ENCODE peak calls at places on chromosomes 5 and 9, in ten cellular contexts. One of them, this sample, is unnamed. For H3K9me3, the result is how much of the 10 kb centered on the place peaks cover.

GRCh38 chr9:129889936-129890717 is 54.9 kb downstream of the USP20 start:
- DNase-seq in esophagus squamous epithelium: no peak
- DNase-seq in NT2/D1: peak
- DNase-seq in effector memory CD4-positive, alpha-beta T cell: no peak
- DNase-seq in CD4-positive, CD25-positive, alpha-beta regulatory T cell: peak
- DNase-seq in mucosa of descending colon: peak
- DNase-seq in suprapubic skin: no peak
- DNase-seq in SJSA1: no peak
- DNase-seq in CD8-positive, alpha-beta T cell: peak
- DNase-seq in heart right ventricle: no peak
- DNase-seq in this sample: no peak

GRCh38 chr5:85049020-85049419 is 664.3 kb upstream of the EDIL3 start:
- DNase-seq in esophagus squamous epithelium: no peak
- DNase-seq in NT2/D1: no peak
- DNase-seq in effector memory CD4-positive, alpha-beta T cell: no peak
- DNase-seq in CD4-positive, CD25-positive, alpha-beta regulatory T cell: no peak
- DNase-seq in mucosa of descending colon: peak
- DNase-seq in suprapubic skin: no peak
- DNase-seq in SJSA1: peak
- DNase-seq in CD8-positive, alpha-beta T cell: no peak
- DNase-seq in heart right ventricle: no peak
- DNase-seq in this sample: no peak

GRCh38 chr5:59799668-59800374 is 93.7 kb downstream of the PDE4D start:
- DNase-seq in esophagus squamous epithelium: no peak
- DNase-seq in NT2/D1: no peak
- DNase-seq in effector memory CD4-positive, alpha-beta T cell: no peak
- DNase-seq in CD4-positive, CD25-positive, alpha-beta regulatory T cell: peak
- DNase-seq in mucosa of descending colon: peak
- DNase-seq in suprapubic skin: no peak
- DNase-seq in SJSA1: no peak
- DNase-seq in CD8-positive, alpha-beta T cell: peak
- DNase-seq in heart right ventricle: no peak
- DNase-seq in this sample: no peak

GRCh38 chr5:34959323-34959722 is 30.0 kb downstream of the DNAJC21 start:
- DNase-seq in esophagus squamous epithelium: no peak
- DNase-seq in NT2/D1: no peak
- DNase-seq in effector memory CD4-positive, alpha-beta T cell: no peak
- DNase-seq in CD4-positive, CD25-positive, alpha-beta regulatory T cell: no peak
- DNase-seq in mucosa of descending colon: no peak
- DNase-seq in suprapubic skin: no peak
- DNase-seq in SJSA1: no peak
- DNase-seq in CD8-positive, alpha-beta T cell: no peak
- DNase-seq in heart right ventricle: no peak
- DNase-seq in this sample: no peak

GRCh38 chr9:91131433-91131839 is 230.3 kb downstream of the AUH start:
- DNase-seq in esophagus squamous epithelium: no peak
- DNase-seq in NT2/D1: no peak
- DNase-seq in effector memory CD4-positive, alpha-beta T cell: no peak
- DNase-seq in CD4-positive, CD25-positive, alpha-beta regulatory T cell: no peak
- DNase-seq in mucosa of descending colon: peak
- DNase-seq in suprapubic skin: no peak
- DNase-seq in SJSA1: peak
- DNase-seq in CD8-positive, alpha-beta T cell: peak
- DNase-seq in heart right ventricle: no peak
- DNase-seq in this sample: no peak

GRCh38 chr9:108040783-108041182 is 551.2 kb upstream of the KLF4 start:
- DNase-seq in esophagus squamous epithelium: no peak
- DNase-seq in NT2/D1: no peak
- DNase-seq in effector memory CD4-positive, alpha-beta T cell: no peak
- DNase-seq in CD4-positive, CD25-positive, alpha-beta regulatory T cell: no peak
- DNase-seq in mucosa of descending colon: no peak
- DNase-seq in suprapubic skin: no peak
- DNase-seq in SJSA1: no peak
- DNase-seq in CD8-positive, alpha-beta T cell: no peak
- DNase-seq in heart right ventricle: no peak
- DNase-seq in this sample: no peak

GRCh38 chr9:93697352-93698139 is 121.2 kb downstream of the PHF2 start:
- DNase-seq in esophagus squamous epithelium: no peak
- DNase-seq in NT2/D1: no peak
- DNase-seq in effector memory CD4-positive, alpha-beta T cell: no peak
- DNase-seq in CD4-positive, CD25-positive, alpha-beta regulatory T cell: no peak
- DNase-seq in mucosa of descending colon: peak
- DNase-seq in suprapubic skin: no peak
- DNase-seq in SJSA1: no peak
- DNase-seq in CD8-positive, alpha-beta T cell: no peak
- DNase-seq in heart right ventricle: no peak
- DNase-seq in this sample: no peak

GRCh38 chr5:173396311-173396993 is 68.2 kb upstream of the STC2 start:
- DNase-seq in esophagus squamous epithelium: no peak
- DNase-seq in NT2/D1: peak
- DNase-seq in effector memory CD4-positive, alpha-beta T cell: no peak
- DNase-seq in CD4-positive, CD25-positive, alpha-beta regulatory T cell: no peak
- DNase-seq in mucosa of descending colon: no peak
- DNase-seq in suprapubic skin: no peak
- DNase-seq in SJSA1: no peak
- DNase-seq in CD8-positive, alpha-beta T cell: no peak
- DNase-seq in heart right ventricle: no peak
- DNase-seq in this sample: no peak

GRCh38 chr5:178113841-178114324 is 551 bp downstream of the N4BP3 start:
- DNase-seq in esophagus squamous epithelium: no peak
- DNase-seq in NT2/D1: no peak
- DNase-seq in effector memory CD4-positive, alpha-beta T cell: no peak
- DNase-seq in CD4-positive, CD25-positive, alpha-beta regulatory T cell: no peak
- DNase-seq in mucosa of descending colon: peak
- DNase-seq in suprapubic skin: no peak
- DNase-seq in SJSA1: peak
- DNase-seq in CD8-positive, alpha-beta T cell: peak
- DNase-seq in heart right ventricle: no peak
- DNase-seq in this sample: no peak

GRCh38 chr5:115467631-115468030 is 76.9 kb downstream of the FEM1C start:
- DNase-seq in esophagus squamous epithelium: no peak
- DNase-seq in NT2/D1: no peak
- DNase-seq in effector memory CD4-positive, alpha-beta T cell: no peak
- DNase-seq in CD4-positive, CD25-positive, alpha-beta regulatory T cell: no peak
- DNase-seq in mucosa of descending colon: no peak
- DNase-seq in suprapubic skin: no peak
- DNase-seq in SJSA1: no peak
- DNase-seq in CD8-positive, alpha-beta T cell: no peak
- DNase-seq in heart right ventricle: no peak
- DNase-seq in this sample: no peak

DNA sequence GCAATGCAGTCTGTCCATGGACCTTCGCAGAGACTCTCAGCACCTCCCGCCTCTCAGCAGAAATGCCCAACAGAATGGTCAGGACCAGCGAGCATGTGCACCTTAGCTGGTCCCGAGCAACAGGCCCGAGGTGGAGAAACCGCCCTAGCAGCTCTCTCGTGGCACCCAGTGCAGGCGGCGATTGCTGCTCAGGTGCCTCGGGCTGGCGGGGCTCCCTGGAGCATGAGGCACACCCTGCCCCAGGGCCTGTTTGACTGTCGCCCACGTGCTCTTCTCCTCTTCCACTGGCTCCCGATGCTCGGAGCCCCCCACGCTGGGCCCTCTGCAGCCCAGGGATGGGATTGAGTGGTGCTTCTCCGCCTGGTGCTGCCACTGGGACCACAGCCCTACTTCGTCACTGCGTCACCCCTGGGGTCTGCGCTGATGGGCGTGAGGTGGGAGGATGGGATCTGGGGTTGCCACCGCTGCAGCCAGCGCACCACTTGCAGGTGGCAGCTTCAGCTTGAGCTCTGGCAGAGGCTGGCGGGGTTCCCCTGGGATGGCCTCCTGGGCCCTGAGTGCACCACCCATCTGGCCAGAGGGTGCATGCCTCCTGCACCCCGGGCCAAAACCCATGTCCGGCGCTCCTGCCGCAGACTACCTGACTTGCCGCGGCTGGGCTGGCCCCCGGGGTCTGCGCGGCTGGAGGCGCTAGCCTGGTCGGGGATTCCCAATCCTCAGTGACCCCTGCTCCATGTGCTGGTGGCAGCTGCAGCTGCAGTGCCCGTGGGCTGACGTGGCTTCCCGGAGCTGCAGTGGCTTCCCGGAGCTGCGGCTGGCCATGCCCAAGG is 244.2 kb downstream of the FOXD4L6 start:
- DNase-seq in esophagus squamous epithelium: no peak
- DNase-seq in NT2/D1: no peak
- DNase-seq in effector memory CD4-positive, alpha-beta T cell: no peak
- DNase-seq in CD4-positive, CD25-positive, alpha-beta regulatory T cell: no peak
- DNase-seq in mucosa of descending colon: no peak
- DNase-seq in suprapubic skin: peak
- DNase-seq in SJSA1: peak
- DNase-seq in CD8-positive, alpha-beta T cell: no peak
- DNase-seq in heart right ventricle: no peak
- DNase-seq in this sample: no peak
- H3K9me3 ChIP-seq in esophagus squamous epithelium: under half
- H3K9me3 ChIP-seq in NT2/D1: under half
- H3K9me3 ChIP-seq in effector memory CD4-positive, alpha-beta T cell: under half
- H3K9me3 ChIP-seq in CD4-positive, CD25-positive, alpha-beta regulatory T cell: under half
- H3K9me3 ChIP-seq in mucosa of descending colon: half or more
- H3K9me3 ChIP-seq in suprapubic skin: half or more
- H3K9me3 ChIP-seq in SJSA1: under half
- H3K9me3 ChIP-seq in CD8-positive, alpha-beta T cell: under half
- H3K9me3 ChIP-seq in heart right ventricle: half or more
- H3K9me3 ChIP-seq in this sample: under half

GRCh38 chr9:33346564-33346963 is 55.8 kb downstream of the AQP7 start:
- DNase-seq in esophagus squamous epithelium: no peak
- DNase-seq in NT2/D1: no peak
- DNase-seq in effector memory CD4-positive, alpha-beta T cell: no peak
- DNase-seq in CD4-positive, CD25-positive, alpha-beta regulatory T cell: no peak
- DNase-seq in mucosa of descending colon: no peak
- DNase-seq in suprapubic skin: no peak
- DNase-seq in SJSA1: no peak
- DNase-seq in CD8-positive, alpha-beta T cell: no peak
- DNase-seq in heart right ventricle: no peak
- DNase-seq in this sample: no peak

GRCh38 chr9:33340186-33340585 is 49.9 kb downstream of the NFX1 start:
- DNase-seq in esophagus squamous epithelium: no peak
- DNase-seq in NT2/D1: no peak
- DNase-seq in effector memory CD4-positive, alpha-beta T cell: no peak
- DNase-seq in CD4-positive, CD25-positive, alpha-beta regulatory T cell: no peak
- DNase-seq in mucosa of descending colon: no peak
- DNase-seq in suprapubic skin: no peak
- DNase-seq in SJSA1: no peak
- DNase-seq in CD8-positive, alpha-beta T cell: no peak
- DNase-seq in heart right ventricle: no peak
- DNase-seq in this sample: no peak

GRCh38 chr9:33344145-33344544 is 53.8 kb downstream of the NFX1 start:
- DNase-seq in esophagus squamous epithelium: no peak
- DNase-seq in NT2/D1: no peak
- DNase-seq in effector memory CD4-positive, alpha-beta T cell: no peak
- DNase-seq in CD4-positive, CD25-positive, alpha-beta regulatory T cell: no peak
- DNase-seq in mucosa of descending colon: no peak
- DNase-seq in suprapubic skin: no peak
- DNase-seq in SJSA1: no peak
- DNase-seq in CD8-positive, alpha-beta T cell: no peak
- DNase-seq in heart right ventricle: no peak
- DNase-seq in this sample: no peak

DNA sequence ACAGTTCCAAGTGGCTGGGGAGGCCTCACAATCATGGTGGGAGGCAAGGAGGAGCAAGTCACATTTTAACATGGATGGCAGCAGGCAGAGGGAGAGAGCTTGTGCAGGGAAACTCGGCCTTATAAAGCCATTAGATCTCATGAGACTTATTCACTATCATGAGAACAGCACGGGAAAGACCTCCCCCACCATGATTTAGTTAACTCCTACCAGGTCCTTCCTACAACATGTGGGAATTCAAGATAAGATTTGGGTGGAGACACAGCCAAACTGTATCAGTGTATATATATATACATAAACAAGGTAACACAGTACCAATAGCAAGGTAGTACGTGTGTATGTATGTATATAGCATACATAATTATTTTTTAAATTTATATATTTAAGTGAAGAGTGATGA is 50.9 kb downstream of the NFX1 start:
- DNase-seq in esophagus squamous epithelium: no peak
- DNase-seq in NT2/D1: no peak
- DNase-seq in effector memory CD4-positive, alpha-beta T cell: no peak
- DNase-seq in CD4-positive, CD25-positive, alpha-beta regulatory T cell: no peak
- DNase-seq in mucosa of descending colon: no peak
- DNase-seq in suprapubic skin: no peak
- DNase-seq in SJSA1: no peak
- DNase-seq in CD8-positive, alpha-beta T cell: no peak
- DNase-seq in heart right ventricle: no peak
- DNase-seq in this sample: no peak
- H3K9me3 ChIP-seq in esophagus squamous epithelium: under half
- H3K9me3 ChIP-seq in NT2/D1: under half
- H3K9me3 ChIP-seq in effector memory CD4-positive, alpha-beta T cell: under half
- H3K9me3 ChIP-seq in CD4-positive, CD25-positive, alpha-beta regulatory T cell: under half
- H3K9me3 ChIP-seq in mucosa of descending colon: under half
- H3K9me3 ChIP-seq in suprapubic skin: under half
- H3K9me3 ChIP-seq in SJSA1: under half
- H3K9me3 ChIP-seq in CD8-positive, alpha-beta T cell: under half
- H3K9me3 ChIP-seq in heart right ventricle: under half
- H3K9me3 ChIP-seq in this sample: under half

DNA sequence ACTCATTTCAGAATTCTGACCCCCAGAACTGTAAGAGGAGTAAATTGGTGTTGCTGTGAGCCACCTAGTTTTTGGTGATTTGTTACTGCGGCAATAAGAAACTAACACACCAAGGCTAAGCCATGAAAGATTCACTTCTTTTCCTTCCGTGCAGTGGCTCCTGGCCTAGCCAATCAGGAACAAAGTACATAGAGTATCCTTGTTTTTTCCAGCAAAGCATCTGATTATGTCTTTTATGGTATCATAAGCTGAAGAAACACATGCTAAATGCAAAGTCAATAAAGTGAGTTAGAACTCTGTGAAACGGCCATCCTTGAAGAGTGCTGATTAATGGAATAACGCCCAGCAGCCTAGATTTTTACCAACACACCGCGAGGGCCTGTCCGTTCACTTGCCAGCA is 11.4 kb downstream of the RNF130 start:
- DNase-seq in esophagus squamous epithelium: no peak
- DNase-seq in NT2/D1: no peak
- DNase-seq in effector memory CD4-positive, alpha-beta T cell: no peak
- DNase-seq in CD4-positive, CD25-positive, alpha-beta regulatory T cell: no peak
- DNase-seq in mucosa of descending colon: no peak
- DNase-seq in suprapubic skin: no peak
- DNase-seq in SJSA1: no peak
- DNase-seq in CD8-positive, alpha-beta T cell: no peak
- DNase-seq in heart right ventricle: no peak
- DNase-seq in this sample: no peak
- H3K9me3 ChIP-seq in esophagus squamous epithelium: under half
- H3K9me3 ChIP-seq in NT2/D1: under half
- H3K9me3 ChIP-seq in effector memory CD4-positive, alpha-beta T cell: under half
- H3K9me3 ChIP-seq in CD4-positive, CD25-positive, alpha-beta regulatory T cell: under half
- H3K9me3 ChIP-seq in mucosa of descending colon: under half
- H3K9me3 ChIP-seq in suprapubic skin: under half
- H3K9me3 ChIP-seq in SJSA1: under half
- H3K9me3 ChIP-seq in CD8-positive, alpha-beta T cell: under half
- H3K9me3 ChIP-seq in heart right ventricle: under half
- H3K9me3 ChIP-seq in this sample: under half

DNA sequence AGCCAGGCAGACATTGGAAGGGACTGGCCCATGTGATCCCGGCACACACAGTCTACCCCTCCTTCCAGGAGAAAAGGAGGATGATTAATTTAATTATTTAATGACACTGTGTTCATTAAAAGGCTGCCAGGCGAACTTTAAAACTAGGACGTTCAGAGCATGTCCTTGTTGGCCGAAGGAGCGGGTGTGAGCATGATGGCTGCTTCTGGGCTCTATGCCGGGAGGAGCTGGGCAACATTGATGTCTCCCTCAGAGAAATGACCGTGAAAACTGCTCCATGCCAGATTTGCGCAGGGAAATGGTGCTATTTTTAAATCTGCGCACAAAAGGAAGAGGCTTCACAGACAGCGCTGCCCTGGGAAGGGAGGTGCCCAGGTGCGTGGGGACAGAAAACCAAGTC is 284.9 kb upstream of the IRX4 start:
- DNase-seq in esophagus squamous epithelium: no peak
- DNase-seq in NT2/D1: no peak
- DNase-seq in effector memory CD4-positive, alpha-beta T cell: no peak
- DNase-seq in CD4-positive, CD25-positive, alpha-beta regulatory T cell: no peak
- DNase-seq in mucosa of descending colon: no peak
- DNase-seq in suprapubic skin: peak
- DNase-seq in SJSA1: no peak
- DNase-seq in CD8-positive, alpha-beta T cell: no peak
- DNase-seq in heart right ventricle: no peak
- DNase-seq in this sample: no peak
- H3K9me3 ChIP-seq in esophagus squamous epithelium: under half
- H3K9me3 ChIP-seq in NT2/D1: under half
- H3K9me3 ChIP-seq in effector memory CD4-positive, alpha-beta T cell: under half
- H3K9me3 ChIP-seq in CD4-positive, CD25-positive, alpha-beta regulatory T cell: under half
- H3K9me3 ChIP-seq in mucosa of descending colon: under half
- H3K9me3 ChIP-seq in suprapubic skin: under half
- H3K9me3 ChIP-seq in SJSA1: under half
- H3K9me3 ChIP-seq in CD8-positive, alpha-beta T cell: under half
- H3K9me3 ChIP-seq in heart right ventricle: under half
- H3K9me3 ChIP-seq in this sample: under half